ENCODE peak calls at places on chromosomes 5 and 9, in four cellular contexts. O, H, B and I are unnamed samples. For H3K36me3 and H3K4me1, the result is how much of the 10 kb centered on the place peaks cover.

GRCh38 chr9:126704157-126704941 is 90.6 kb downstream of the LMX1B start:
- DNase-seq in O (peak), H (no peak), B (peak), I (peak)

GRCh38 chr9:92715488-92716231 is 45.7 kb upstream of the IPPK start:
- DNase-seq in O (no peak), H (peak), B (no peak), I (peak)

GRCh38 chr9:98491778-98492177 is 217.0 kb downstream of the GABBR2 start:
- DNase-seq in O (no peak), H (peak), B (peak), I (no peak)

GRCh38 chr5:21236896-21237830 is 1249.2 kb upstream of the CDH18 start:
- DNase-seq in O (no peak), H (no peak), B (no peak), I (no peak)

GRCh38 chr9:101738566-101739183 is at the start of gene GRIN3A:
- DNase-seq in O (no peak), H (peak), B (no peak), I (no peak)

GRCh38 chr5:65832152-65832551 is 94.2 kb upstream of the ERBIN start:
- DNase-seq in O (no peak), H (no peak), B (no peak), I (no peak)

GRCh38 chr9:2802494-2802921 is 41.4 kb downstream of the PUM3 start:
- DNase-seq in O (no peak), H (no peak), B (peak), I (no peak)

GRCh38 chr5:142748568-142749249 is 21.5 kb upstream of the ARHGAP26 start:
- DNase-seq in O (peak), H (peak), B (no peak), I (no peak)

GRCh38 chr5:134029156-134029555 is 24.4 kb upstream of the VDAC1 start:
- DNase-seq in O (no peak), H (no peak), B (peak), I (no peak)

GRCh38 chr9:115134941-115135340 is 17.0 kb upstream of the TNC start:
- DNase-seq in O (no peak), H (no peak), B (peak), I (no peak)

GRCh38 chr5:76431336-76431735 is 28.3 kb downstream of the IQGAP2 start:
- DNase-seq in O (no peak), H (no peak), B (no peak), I (no peak)

GRCh38 chr9:121372563-121373400 is 2.7 kb upstream of the STOM start:
- DNase-seq in O (no peak), H (no peak), B (peak), I (peak)

GRCh38 chr5:34833090-34833489 is 5.9 kb upstream of the TTC23L start:
- DNase-seq in O (no peak), H (no peak), B (no peak), I (no peak)
- H3K36me3 ChIP-seq in O (under half), H (under half), B (under half), I (under half)

DNA sequence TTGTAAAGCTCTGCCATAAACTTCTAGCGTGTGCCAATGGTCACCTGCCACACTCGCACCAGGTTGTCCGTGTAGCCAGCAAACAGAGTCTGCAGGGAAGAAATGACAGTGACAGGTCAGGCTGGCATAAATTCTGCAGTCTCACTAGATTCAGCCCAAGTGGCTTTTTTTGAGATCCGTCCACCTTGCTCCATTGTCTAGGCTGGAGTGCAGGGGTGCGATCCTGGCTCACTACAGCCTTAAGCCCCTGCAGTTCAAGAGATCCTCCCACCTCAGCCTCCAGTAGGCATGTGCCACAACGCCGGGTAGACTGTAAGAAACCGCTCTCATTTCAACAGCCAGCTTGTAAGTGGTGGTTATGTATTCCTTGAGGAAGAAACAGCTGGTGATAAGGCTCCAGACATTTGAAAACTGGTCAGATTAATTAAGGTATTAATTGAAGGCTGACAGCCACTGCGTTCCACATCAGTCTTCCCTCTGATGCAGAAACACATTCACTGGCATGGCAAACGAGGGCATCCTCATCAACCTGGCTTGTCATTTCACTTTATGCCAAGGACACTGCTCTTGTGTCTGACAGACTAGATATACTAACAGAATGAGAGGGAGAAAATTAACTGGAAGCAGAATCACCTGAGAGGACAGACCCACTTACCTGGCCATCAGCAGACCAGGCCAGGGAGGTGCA is 6.6 kb downstream of the RACK1 start:
- DNase-seq in O (no peak), H (no peak), B (no peak), I (no peak)
- H3K4me1 ChIP-seq in O (under half), H (under half), B (under half), I (under half)

DNA sequence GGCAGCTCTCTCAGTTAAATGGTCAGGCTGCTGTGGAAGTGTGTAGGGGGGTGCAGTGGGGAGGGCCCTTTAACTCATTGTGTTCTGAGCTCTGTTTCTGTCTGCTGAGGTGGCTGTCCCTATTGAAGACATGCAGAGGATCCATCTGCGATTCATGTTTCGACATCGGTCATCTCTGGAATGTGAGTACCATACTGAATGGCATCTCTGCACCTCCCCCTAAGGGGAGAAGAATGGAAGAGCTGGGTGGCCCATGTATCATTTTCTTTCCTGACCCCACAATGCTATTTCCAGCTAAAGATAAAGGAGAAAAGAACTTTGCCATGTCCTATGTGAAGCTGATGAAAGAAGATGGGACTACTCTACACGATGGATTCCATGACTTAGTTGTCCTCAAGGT is 74.8 kb downstream of the DOCK2 start:
- DNase-seq in O (no peak), H (no peak), B (no peak), I (no peak)
- H3K36me3 ChIP-seq in O (under half), H (under half), B (under half), I (under half)

DNA sequence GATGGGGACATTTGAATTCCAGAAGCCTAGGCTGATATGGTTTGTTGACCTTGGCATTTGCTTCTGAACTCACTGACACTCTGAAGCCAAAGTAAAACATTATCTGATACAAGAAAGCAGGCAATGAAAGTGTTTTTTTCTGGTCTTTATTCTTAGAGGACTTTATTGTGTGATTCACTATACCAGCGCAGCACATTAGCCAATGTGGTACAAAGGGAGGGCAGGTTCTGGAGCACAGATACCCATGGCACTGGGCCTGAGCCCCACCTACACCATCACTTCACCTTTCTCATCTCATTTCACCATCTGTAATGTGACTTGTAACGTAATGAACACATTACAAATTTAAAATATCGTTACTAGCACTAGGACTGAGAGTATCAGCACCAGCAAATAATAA is 89.7 kb upstream of the ZNF366 start:
- DNase-seq in O (no peak), H (no peak), B (no peak), I (no peak)
- H3K4me1 ChIP-seq in O (under half), H (under half), B (under half), I (under half)

GRCh38 chr5:85512896-85513295 is 1104.8 kb upstream of the COX7C start:
- DNase-seq in O (no peak), H (no peak), B (no peak), I (no peak)
- H3K36me3 ChIP-seq in O (under half), H (under half), B (under half), I (under half)